ENCODE peak calls at places on chromosomes 13 and 19, in six cellular contexts. Q is AG09319, W is RWPE1, G is dorsolateral prefrontal cortex, D is adrenal gland, T is endothelial cell. Y is an unnamed sample.

GRCh38 chr13:113393572-113394503 is 29.9 kb upstream of the GRTP1 start:
- DNase-seq in Q (peak), W (peak), G (peak), D (peak), T (peak), Y (peak)

GRCh38 chr19:30443531-30444252 is 71.5 kb downstream of the ZNF536 start:
- DNase-seq in Q (no peak), W (no peak), G (no peak), D (no peak), T (no peak), Y (no peak)

GRCh38 chr13:103431880-103432279 is 365.7 kb upstream of the SLC10A2 start:
- DNase-seq in Q (no peak), W (no peak), G (no peak), D (no peak), T (no peak), Y (no peak)

GRCh38 chr19:6423499-6424189 is 967 bp downstream of the KHSRP start:
- DNase-seq in Q (no peak), W (peak), G (no peak), D (peak), T (peak), Y (peak)

GRCh38 chr13:42064259-42064658 is 15.8 kb downstream of the DGKH start:
- DNase-seq in Q (no peak), W (no peak), G (no peak), D (no peak), T (no peak), Y (no peak)

GRCh38 chr13:29925457-29925856 is 75.0 kb upstream of the UBL3 start:
- DNase-seq in Q (peak), W (peak), G (no peak), D (peak), T (no peak), Y (no peak)

GRCh38 chr19:28244966-28245365 is 968.0 kb downstream of the UQCRFS1 start:
- DNase-seq in Q (no peak), W (no peak), G (no peak), D (no peak), T (no peak), Y (no peak)

GRCh38 chr13:76000131-76000530 is 364.0 kb downstream of the LMO7 start:
- DNase-seq in Q (no peak), W (no peak), G (no peak), D (no peak), T (no peak), Y (no peak)

GRCh38 chr13:75480691-75481175 is 1.2 kb downstream of the TBC1D4 start:
- DNase-seq in Q (no peak), W (peak), G (peak), D (peak), T (peak), Y (peak)

GRCh38 chr13:112331675-112332074 is 44.5 kb upstream of the SPACA7 start:
- DNase-seq in Q (no peak), W (no peak), G (no peak), D (no peak), T (no peak), Y (no peak)

GRCh38 chr19:50356691-50357177 is 8.7 kb downstream of the NAPSA start:
- DNase-seq in Q (no peak), W (no peak), G (no peak), D (no peak), T (no peak), Y (no peak)

GRCh38 chr19:42081584-42082258 is 5.8 kb downstream of the ZNF574 start:
- DNase-seq in Q (no peak), W (peak), G (no peak), D (no peak), T (no peak), Y (peak)

GRCh38 chr13:110507678-110508381 is 53.7 kb downstream of the RAB20 start:
- DNase-seq in Q (no peak), W (peak), G (no peak), D (no peak), T (no peak), Y (no peak)

GRCh38 chr13:38735655-38736440 is 49.0 kb downstream of the FREM2 start:
- DNase-seq in Q (no peak), W (no peak), G (no peak), D (no peak), T (no peak), Y (no peak)

GRCh38 chr13:34247596-34247995 is 429.6 kb downstream of the RFC3 start:
- DNase-seq in Q (no peak), W (no peak), G (no peak), D (no peak), T (no peak), Y (no peak)

DNA sequence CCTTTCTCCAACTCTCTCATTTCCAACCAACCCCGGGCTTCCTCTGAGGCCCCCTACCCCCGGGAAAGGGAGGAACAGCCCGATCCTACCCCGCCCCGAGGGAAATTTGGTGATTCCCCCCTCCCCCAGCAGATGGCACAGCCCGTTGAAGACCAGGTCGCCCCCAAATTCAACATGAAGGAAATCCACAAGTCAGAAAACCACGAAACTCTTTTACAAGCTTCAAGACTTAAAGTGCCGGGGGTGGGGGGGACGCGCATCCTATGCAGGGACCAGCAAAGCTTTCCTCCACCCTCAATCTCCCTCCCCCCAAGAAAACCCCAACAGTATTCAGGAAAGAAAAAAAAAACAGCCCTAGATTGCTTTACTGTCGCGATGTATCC is 1.8 kb downstream of the TCF3 start:
- DNase-seq in Q (no peak), W (peak), G (no peak), D (no peak), T (no peak), Y (no peak)
- TF ChIP-seq CTCF in Q (peak), W (no peak), G (no peak), D (no peak), T (no peak), Y (no peak)

GRCh38 chr13:22422023-22422422 is 751.1 kb downstream of the FGF9 start:
- DNase-seq in Q (no peak), W (no peak), G (no peak), D (no peak), T (no peak), Y (no peak)

GRCh38 chr13:22427041-22427440 is 753.7 kb upstream of the SGCG start:
- DNase-seq in Q (no peak), W (no peak), G (no peak), D (no peak), T (no peak), Y (no peak)

GRCh38 chr13:22423261-22423660 is 752.4 kb downstream of the FGF9 start:
- DNase-seq in Q (no peak), W (no peak), G (no peak), D (peak), T (no peak), Y (no peak)

GRCh38 chr13:22427783-22428182 is 753.0 kb upstream of the SGCG start:
- DNase-seq in Q (no peak), W (no peak), G (no peak), D (no peak), T (no peak), Y (no peak)

GRCh38 chr13:22422712-22423111 is 751.8 kb downstream of the FGF9 start:
- DNase-seq in Q (no peak), W (no peak), G (no peak), D (no peak), T (no peak), Y (no peak)
- TF ChIP-seq CTCF in Q (no peak), W (no peak), G (no peak), D (no peak), T (no peak), Y (no peak)

GRCh38 chr19:53507523-53508442 is 30.2 kb upstream of the ZNF331 start:
- DNase-seq in Q (no peak), W (no peak), G (no peak), D (no peak), T (no peak), Y (no peak)

GRCh38 chr19:53503126-53503525 is 34.8 kb upstream of the ZNF331 start:
- DNase-seq in Q (no peak), W (no peak), G (no peak), D (no peak), T (no peak), Y (no peak)

GRCh38 chr19:53506728-53507127 is 31.2 kb upstream of the ZNF331 start:
- DNase-seq in Q (no peak), W (no peak), G (no peak), D (no peak), T (no peak), Y (no peak)

GRCh38 chr19:53509443-53509842 is 28.5 kb upstream of the ZNF331 start:
- DNase-seq in Q (no peak), W (no peak), G (no peak), D (no peak), T (no peak), Y (no peak)

DNA sequence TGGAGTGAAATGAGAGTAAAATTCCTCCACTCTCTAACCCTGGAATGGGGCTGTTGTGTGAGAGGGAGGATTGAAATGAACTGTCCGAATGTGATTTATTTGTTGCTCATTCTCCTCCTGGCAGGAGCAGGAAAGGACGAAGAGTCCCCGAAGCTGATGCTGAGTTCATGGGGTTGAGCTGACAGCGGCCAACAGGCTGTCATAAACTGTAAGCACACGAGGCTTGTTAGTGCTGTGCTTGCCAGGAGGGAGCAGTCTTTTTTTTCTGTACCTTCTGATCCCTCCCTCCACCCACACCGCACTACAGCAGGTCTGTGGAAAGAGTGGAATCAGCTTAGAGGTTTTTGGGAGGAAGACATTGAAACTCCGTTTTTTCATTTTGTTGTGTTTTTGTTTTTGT is 33.0 kb upstream of the ZNF331 start:
- DNase-seq in Q (no peak), W (no peak), G (no peak), D (peak), T (no peak), Y (no peak)
- TF ChIP-seq CTCF in Q (no peak), W (no peak), G (no peak), D (no peak), T (no peak), Y (no peak)

GRCh38 chr19:15479391-15480345 is at the start of gene PGLYRP2:
- DNase-seq in Q (no peak), W (no peak), G (peak), D (no peak), T (no peak), Y (no peak)
- TF ChIP-seq CTCF in Q (no peak), W (no peak), G (peak), D (no peak), T (no peak), Y (no peak)

GRCh38 chr19:52603558-52604207 is 33.6 kb downstream of the ZNF701 start:
- DNase-seq in Q (no peak), W (no peak), G (no peak), D (no peak), T (no peak), Y (no peak)

GRCh38 chr19:52599241-52599640 is 29.2 kb downstream of the ZNF701 start:
- DNase-seq in Q (no peak), W (no peak), G (no peak), D (no peak), T (no peak), Y (no peak)

GRCh38 chr19:52602931-52603330 is 32.8 kb downstream of the ZNF701 start:
- DNase-seq in Q (no peak), W (peak), G (no peak), D (no peak), T (no peak), Y (no peak)

GRCh38 chr19:52600639-52601024 is 30.5 kb downstream of the ZNF701 start:
- DNase-seq in Q (no peak), W (no peak), G (no peak), D (no peak), T (peak), Y (no peak)

GRCh38 chr19:52601025-52601973 is 31.2 kb downstream of the ZNF701 start:
- DNase-seq in Q (peak), W (peak), G (peak), D (peak), T (peak), Y (peak)
- TF ChIP-seq CTCF in Q (peak), W (no peak), G (no peak), D (peak), T (peak), Y (peak)

GRCh38 chr19:2208975-2209374 is 27.2 kb downstream of the PLEKHJ1 start:
- DNase-seq in Q (no peak), W (no peak), G (no peak), D (no peak), T (no peak), Y (no peak)

GRCh38 chr19:2210206-2210605 is 25.9 kb downstream of the PLEKHJ1 start:
- DNase-seq in Q (no peak), W (no peak), G (no peak), D (no peak), T (no peak), Y (no peak)

GRCh38 chr19:2207008-2207407 is 29.1 kb downstream of the PLEKHJ1 start:
- DNase-seq in Q (no peak), W (no peak), G (no peak), D (no peak), T (no peak), Y (no peak)

GRCh38 chr19:2209408-2209807 is 26.7 kb downstream of the PLEKHJ1 start:
- DNase-seq in Q (no peak), W (no peak), G (no peak), D (no peak), T (no peak), Y (no peak)

DNA sequence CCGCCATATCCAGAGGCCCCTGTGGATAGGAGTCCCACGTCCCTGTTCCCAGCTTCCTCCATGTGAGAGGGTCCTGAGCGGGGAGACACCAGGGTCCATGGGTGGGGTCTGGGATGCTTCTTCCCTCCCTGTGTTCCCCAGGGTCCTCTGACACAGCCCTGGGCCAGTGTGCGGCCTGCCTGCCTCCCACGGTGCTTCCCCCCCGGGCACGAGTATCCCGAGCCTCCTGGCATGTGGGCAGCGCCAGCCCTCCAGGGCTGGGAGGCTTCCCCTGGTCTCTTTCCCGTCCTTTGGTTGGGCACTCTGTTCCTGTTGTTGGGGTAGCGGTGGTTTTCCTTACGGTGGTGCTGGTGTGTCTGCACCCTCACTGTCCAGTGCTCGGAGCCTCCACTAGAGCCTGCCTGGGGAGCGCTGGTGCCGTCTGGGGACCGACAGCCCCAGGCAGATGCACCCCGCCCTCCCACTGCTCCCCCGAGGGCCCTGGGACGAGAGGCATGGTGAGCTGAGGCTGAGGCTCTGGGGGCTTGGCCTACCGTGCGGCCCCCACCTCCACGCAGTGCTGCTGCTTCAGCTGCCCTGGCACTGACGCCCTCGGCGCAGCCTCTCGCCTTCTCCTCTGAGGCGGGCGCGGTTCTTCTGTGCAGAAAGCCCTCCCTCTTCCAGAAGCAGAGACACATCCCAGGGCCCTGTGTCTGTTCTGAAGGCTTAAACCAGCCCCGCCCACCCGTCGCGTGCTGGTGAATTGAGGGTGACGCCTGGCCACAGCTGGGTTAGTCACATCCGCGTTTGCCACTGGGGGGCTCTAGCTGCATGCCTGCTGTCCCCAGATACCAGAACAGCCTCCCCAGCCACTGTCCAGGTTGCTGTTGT is 27.9 kb downstream of the PLEKHJ1 start:
- DNase-seq in Q (peak), W (no peak), G (no peak), D (no peak), T (no peak), Y (peak)
- TF ChIP-seq CTCF in Q (peak), W (no peak), G (no peak), D (no peak), T (no peak), Y (peak)

DNA sequence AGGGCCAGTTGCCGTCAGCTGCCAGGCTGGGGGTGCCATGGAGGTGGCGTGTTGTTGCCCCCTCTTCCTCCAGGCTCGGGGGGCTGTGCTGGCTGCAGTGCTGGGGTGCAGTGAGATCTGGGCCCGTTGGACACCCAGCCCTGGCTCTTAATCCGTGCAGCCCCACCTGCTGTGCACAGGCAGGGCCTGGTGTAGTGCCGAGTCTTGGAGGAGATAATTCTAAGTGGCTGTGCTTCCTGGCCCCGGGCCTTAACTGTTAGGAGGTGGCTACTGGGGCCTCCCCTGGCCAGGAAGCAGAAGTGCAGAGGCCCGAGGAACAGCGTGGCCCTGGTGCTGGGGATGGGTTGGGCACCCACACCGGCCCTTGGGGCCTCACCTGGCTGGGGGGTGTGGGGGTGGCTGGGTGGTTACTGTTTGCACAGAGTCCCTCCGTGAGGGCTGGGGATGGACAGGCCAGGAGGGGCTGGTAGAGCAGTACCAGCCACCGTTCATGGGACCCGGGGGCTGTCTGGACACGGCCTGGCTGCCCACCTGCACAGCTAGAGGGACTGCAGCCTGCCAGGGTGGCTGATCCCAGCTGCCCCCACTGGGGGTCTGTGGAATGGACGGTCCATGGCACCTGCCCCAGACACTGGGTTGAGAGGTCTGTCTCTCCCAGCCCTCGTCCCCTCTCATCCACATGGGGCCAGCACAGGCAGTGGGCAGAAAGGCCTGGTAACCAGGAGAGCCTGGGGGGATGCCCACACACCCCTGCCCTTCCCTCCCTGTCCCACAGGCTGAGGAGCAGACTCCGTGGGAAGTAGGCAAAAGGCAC is 3.3 kb downstream of the GPX4 start:
- DNase-seq in Q (no peak), W (peak), G (no peak), D (no peak), T (no peak), Y (no peak)
- TF ChIP-seq CTCF in Q (peak), W (peak), G (no peak), D (no peak), T (no peak), Y (peak)

Y was measured in GM20000.